ENCODE peak calls at places on chromosomes 5 and 9, in four cellular contexts. One of them, this sample, is unnamed.

GRCh38 chr5:159341145-159341544 is 10.9 kb upstream of the IL12B start:
- DNase-seq in upper lobe of right lung: no peak
- DNase-seq in left ventricle myocardium inferior: no peak
- DNase-seq in chondrocyte: no peak
- DNase-seq in this sample: no peak

GRCh38 chr5:1799110-1799601 is 481 bp downstream of the MRPL36 start:
- DNase-seq in upper lobe of right lung: no peak
- DNase-seq in chondrocyte: no peak
- DNase-seq in left ventricle myocardium inferior: no peak
- DNase-seq in this sample: peak

GRCh38 chr9:123996731-123997421 is 14.7 kb upstream of the LHX2 start:
- DNase-seq in upper lobe of right lung: no peak
- DNase-seq in chondrocyte: no peak
- DNase-seq in left ventricle myocardium inferior: no peak
- DNase-seq in this sample: peak

GRCh38 chr9:134930404-134930803 is 12.7 kb upstream of the FCN1 start:
- DNase-seq in left ventricle myocardium inferior: no peak
- DNase-seq in chondrocyte: peak
- DNase-seq in upper lobe of right lung: no peak
- DNase-seq in this sample: peak

GRCh38 chr9:1200847-1201251 is 150.7 kb downstream of the DMRT2 start:
- DNase-seq in upper lobe of right lung: no peak
- DNase-seq in chondrocyte: no peak
- DNase-seq in left ventricle myocardium inferior: peak
- DNase-seq in this sample: no peak

GRCh38 chr9:120928015-120928719 is 1.6 kb upstream of the TRAF1 start:
- DNase-seq in left ventricle myocardium inferior: peak
- DNase-seq in upper lobe of right lung: peak
- DNase-seq in chondrocyte: no peak
- DNase-seq in this sample: no peak

GRCh38 chr5:122693963-122694362 is 80.9 kb upstream of the SNX2 start:
- DNase-seq in chondrocyte: no peak
- DNase-seq in upper lobe of right lung: no peak
- DNase-seq in left ventricle myocardium inferior: no peak
- DNase-seq in this sample: no peak

GRCh38 chr9:35749515-35750255 is 598 bp downstream of the RGP1 start:
- DNase-seq in chondrocyte: no peak
- DNase-seq in left ventricle myocardium inferior: no peak
- DNase-seq in upper lobe of right lung: peak
- DNase-seq in this sample: peak

GRCh38 chr5:60633336-60633735 is 66.6 kb downstream of the DEPDC1B start:
- DNase-seq in upper lobe of right lung: no peak
- DNase-seq in chondrocyte: no peak
- DNase-seq in left ventricle myocardium inferior: no peak
- DNase-seq in this sample: no peak

GRCh38 chr5:169978744-169979143 is 1.6 kb downstream of the INSYN2B start:
- DNase-seq in chondrocyte: no peak
- DNase-seq in upper lobe of right lung: no peak
- DNase-seq in left ventricle myocardium inferior: no peak
- DNase-seq in this sample: no peak

GRCh38 chr5:146048994-146049703 is 56.2 kb downstream of the PLAC8L1 start:
- DNase-seq in upper lobe of right lung: no peak
- DNase-seq in left ventricle myocardium inferior: no peak
- DNase-seq in chondrocyte: no peak
- DNase-seq in this sample: peak

GRCh38 chr9:306907-307306 is 92.2 kb downstream of the DOCK8 start:
- DNase-seq in chondrocyte: no peak
- DNase-seq in upper lobe of right lung: no peak
- DNase-seq in left ventricle myocardium inferior: no peak
- DNase-seq in this sample: peak

GRCh38 chr5:81846301-81846700 is 95.4 kb upstream of the SSBP2 start:
- DNase-seq in upper lobe of right lung: no peak
- DNase-seq in left ventricle myocardium inferior: no peak
- DNase-seq in chondrocyte: no peak
- DNase-seq in this sample: no peak

GRCh38 chr9:20407013-20407412 is 215.3 kb downstream of the MLLT3 start:
- DNase-seq in chondrocyte: no peak
- DNase-seq in left ventricle myocardium inferior: no peak
- DNase-seq in upper lobe of right lung: no peak
- DNase-seq in this sample: no peak
- TF ChIP-seq CTCF in chondrocyte: peak
- TF ChIP-seq CTCF in left ventricle myocardium inferior: no peak
- TF ChIP-seq CTCF in upper lobe of right lung: no peak
- TF ChIP-seq CTCF in this sample: no peak

GRCh38 chr5:143594913-143595818 is 191.7 kb upstream of the NR3C1 start:
- DNase-seq in chondrocyte: no peak
- DNase-seq in upper lobe of right lung: no peak
- DNase-seq in left ventricle myocardium inferior: no peak
- DNase-seq in this sample: no peak
- TF ChIP-seq CTCF in chondrocyte: no peak
- TF ChIP-seq CTCF in upper lobe of right lung: no peak
- TF ChIP-seq CTCF in left ventricle myocardium inferior: no peak
- TF ChIP-seq CTCF in this sample: no peak

GRCh38 chr9:130409250-130409649 is 35.5 kb upstream of the ASS1 start:
- DNase-seq in chondrocyte: no peak
- DNase-seq in upper lobe of right lung: no peak
- DNase-seq in left ventricle myocardium inferior: no peak
- DNase-seq in this sample: no peak

GRCh38 chr9:130407916-130408659 is 36.7 kb upstream of the ASS1 start:
- DNase-seq in left ventricle myocardium inferior: no peak
- DNase-seq in chondrocyte: peak
- DNase-seq in upper lobe of right lung: no peak
- DNase-seq in this sample: no peak

GRCh38 chr9:130406278-130406895 is 38.4 kb upstream of the ASS1 start:
- DNase-seq in chondrocyte: peak
- DNase-seq in left ventricle myocardium inferior: no peak
- DNase-seq in upper lobe of right lung: no peak
- DNase-seq in this sample: no peak

GRCh38 chr9:130410443-130410842 is 34.3 kb upstream of the ASS1 start:
- DNase-seq in upper lobe of right lung: no peak
- DNase-seq in left ventricle myocardium inferior: no peak
- DNase-seq in chondrocyte: no peak
- DNase-seq in this sample: no peak

DNA sequence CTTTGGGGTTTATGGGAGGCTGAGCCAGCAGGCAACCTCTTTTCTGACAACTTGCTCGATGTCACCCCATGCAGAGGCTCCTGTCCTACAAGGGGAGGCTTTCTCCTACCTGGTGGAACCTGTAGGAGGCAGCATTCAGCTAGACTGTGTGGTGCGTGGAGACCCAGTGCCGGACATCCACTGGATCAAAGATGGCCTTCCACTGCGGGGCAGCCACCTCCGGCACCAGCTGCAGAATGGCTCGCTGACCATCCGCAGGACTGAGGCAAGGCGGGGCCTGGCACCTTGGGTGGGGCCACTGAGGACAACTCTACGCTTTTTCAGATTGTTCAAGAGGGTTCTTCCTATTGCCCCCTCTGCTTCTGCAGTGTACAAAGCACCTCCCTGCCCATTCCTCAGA is 36.1 kb upstream of the ASS1 start:
- DNase-seq in upper lobe of right lung: no peak
- DNase-seq in left ventricle myocardium inferior: no peak
- DNase-seq in chondrocyte: peak
- DNase-seq in this sample: no peak
- TF ChIP-seq CTCF in upper lobe of right lung: no peak
- TF ChIP-seq CTCF in left ventricle myocardium inferior: no peak
- TF ChIP-seq CTCF in chondrocyte: no peak
- TF ChIP-seq CTCF in this sample: no peak

GRCh38 chr5:93850311-93850710 is 108.9 kb upstream of the POU5F2 start:
- DNase-seq in upper lobe of right lung: no peak
- DNase-seq in chondrocyte: no peak
- DNase-seq in left ventricle myocardium inferior: no peak
- DNase-seq in this sample: no peak
- TF ChIP-seq CTCF in upper lobe of right lung: no peak
- TF ChIP-seq CTCF in chondrocyte: no peak
- TF ChIP-seq CTCF in left ventricle myocardium inferior: no peak
- TF ChIP-seq CTCF in this sample: no peak

GRCh38 chr5:141383345-141383744 is 803 bp downstream of the PCDHGA7 start:
- DNase-seq in left ventricle myocardium inferior: no peak
- DNase-seq in upper lobe of right lung: no peak
- DNase-seq in chondrocyte: peak
- DNase-seq in this sample: no peak

GRCh38 chr5:141384471-141385267 is 2.1 kb downstream of the PCDHGA7 start:
- DNase-seq in upper lobe of right lung: no peak
- DNase-seq in chondrocyte: peak
- DNase-seq in left ventricle myocardium inferior: no peak
- DNase-seq in this sample: no peak

GRCh38 chr5:141388661-141389060 is 1.2 kb downstream of the PCDHGB4 start:
- DNase-seq in chondrocyte: no peak
- DNase-seq in upper lobe of right lung: no peak
- DNase-seq in left ventricle myocardium inferior: no peak
- DNase-seq in this sample: no peak

GRCh38 chr5:141382469-141383294 is at the start of gene PCDHGA7:
- DNase-seq in chondrocyte: peak
- DNase-seq in upper lobe of right lung: no peak
- DNase-seq in left ventricle myocardium inferior: no peak
- DNase-seq in this sample: peak
- TF ChIP-seq CTCF in chondrocyte: no peak
- TF ChIP-seq CTCF in upper lobe of right lung: peak
- TF ChIP-seq CTCF in left ventricle myocardium inferior: peak
- TF ChIP-seq CTCF in this sample: peak

This sample was measured in GM10248.